ENCODE peak calls at places on chromosome 22, in eight cellular contexts. One of them, this sample, is unnamed.

GRCh38 chr22:46762238-46763050 is at the start of gene TBC1D22A:
- ATAC-seq in activated B cell treated with CpG ODN at 0.5 μM for 24 hours: peak
- ATAC-seq in lung: peak
- ATAC-seq in activated naive CD8-positive, alpha-beta T cell treated with anti-CD3 and anti-CD28 coated beads, Interleukin-2, amount 50 U/mL, for 24 hours: peak
- ATAC-seq in K562: peak
- ATAC-seq in stimulated activated naive CD8-positive, alpha-beta T cell treated with anti-CD3 and anti-CD28 coated beads, Interleukin-15, Interleukin-2, amounts not matched to agents 100 U/mL and 50 U/mL, for 24 hours: peak
- ATAC-seq in lower lobe of right lung: peak
- ATAC-seq in CD8-positive, alpha-beta T cell: peak
- ATAC-seq in this sample: peak

GRCh38 chr22:28029201-28029948 is 110.3 kb upstream of the PITPNB start:
- ATAC-seq in lung: peak
- ATAC-seq in activated naive CD8-positive, alpha-beta T cell treated with anti-CD3 and anti-CD28 coated beads, Interleukin-2, amount 50 U/mL, for 24 hours: peak
- ATAC-seq in activated B cell treated with CpG ODN at 0.5 μM for 24 hours: no peak
- ATAC-seq in CD8-positive, alpha-beta T cell: no peak
- ATAC-seq in K562: no peak
- ATAC-seq in stimulated activated naive CD8-positive, alpha-beta T cell treated with anti-CD3 and anti-CD28 coated beads, Interleukin-15, Interleukin-2, amounts not matched to agents 100 U/mL and 50 U/mL, for 24 hours: no peak
- ATAC-seq in lower lobe of right lung: peak
- ATAC-seq in this sample: no peak

GRCh38 chr22:48268771-48269552 is 1506.5 kb downstream of the TBC1D22A start:
- ATAC-seq in activated naive CD8-positive, alpha-beta T cell treated with anti-CD3 and anti-CD28 coated beads, Interleukin-2, amount 50 U/mL, for 24 hours: no peak
- ATAC-seq in lower lobe of right lung: peak
- ATAC-seq in stimulated activated naive CD8-positive, alpha-beta T cell treated with anti-CD3 and anti-CD28 coated beads, Interleukin-15, Interleukin-2, amounts not matched to agents 100 U/mL and 50 U/mL, for 24 hours: no peak
- ATAC-seq in activated B cell treated with CpG ODN at 0.5 μM for 24 hours: no peak
- ATAC-seq in K562: no peak
- ATAC-seq in CD8-positive, alpha-beta T cell: no peak
- ATAC-seq in lung: peak
- ATAC-seq in this sample: no peak

GRCh38 chr22:37454857-37455686 is 27.8 kb upstream of the ELFN2 start:
- ATAC-seq in K562: peak
- ATAC-seq in activated B cell treated with CpG ODN at 0.5 μM for 24 hours: no peak
- ATAC-seq in activated naive CD8-positive, alpha-beta T cell treated with anti-CD3 and anti-CD28 coated beads, Interleukin-2, amount 50 U/mL, for 24 hours: no peak
- ATAC-seq in stimulated activated naive CD8-positive, alpha-beta T cell treated with anti-CD3 and anti-CD28 coated beads, Interleukin-15, Interleukin-2, amounts not matched to agents 100 U/mL and 50 U/mL, for 24 hours: no peak
- ATAC-seq in lung: peak
- ATAC-seq in CD8-positive, alpha-beta T cell: no peak
- ATAC-seq in lower lobe of right lung: peak
- ATAC-seq in this sample: no peak

GRCh38 chr22:23205330-23205729 is 25.0 kb downstream of the BCR start:
- ATAC-seq in CD8-positive, alpha-beta T cell: no peak
- ATAC-seq in lung: no peak
- ATAC-seq in K562: no peak
- ATAC-seq in lower lobe of right lung: no peak
- ATAC-seq in activated B cell treated with CpG ODN at 0.5 μM for 24 hours: no peak
- ATAC-seq in stimulated activated naive CD8-positive, alpha-beta T cell treated with anti-CD3 and anti-CD28 coated beads, Interleukin-15, Interleukin-2, amounts not matched to agents 100 U/mL and 50 U/mL, for 24 hours: no peak
- ATAC-seq in activated naive CD8-positive, alpha-beta T cell treated with anti-CD3 and anti-CD28 coated beads, Interleukin-2, amount 50 U/mL, for 24 hours: no peak
- ATAC-seq in this sample: no peak

GRCh38 chr22:29369460-29369859 is 18.9 kb downstream of the AP1B1 start:
- ATAC-seq in activated naive CD8-positive, alpha-beta T cell treated with anti-CD3 and anti-CD28 coated beads, Interleukin-2, amount 50 U/mL, for 24 hours: no peak
- ATAC-seq in CD8-positive, alpha-beta T cell: no peak
- ATAC-seq in lower lobe of right lung: peak
- ATAC-seq in activated B cell treated with CpG ODN at 0.5 μM for 24 hours: no peak
- ATAC-seq in stimulated activated naive CD8-positive, alpha-beta T cell treated with anti-CD3 and anti-CD28 coated beads, Interleukin-15, Interleukin-2, amounts not matched to agents 100 U/mL and 50 U/mL, for 24 hours: no peak
- ATAC-seq in lung: peak
- ATAC-seq in K562: peak
- ATAC-seq in this sample: no peak

GRCh38 chr22:45925811-45926351 is 51.1 kb downstream of the WNT7B start:
- ATAC-seq in CD8-positive, alpha-beta T cell: no peak
- ATAC-seq in activated B cell treated with CpG ODN at 0.5 μM for 24 hours: no peak
- ATAC-seq in K562: no peak
- ATAC-seq in stimulated activated naive CD8-positive, alpha-beta T cell treated with anti-CD3 and anti-CD28 coated beads, Interleukin-15, Interleukin-2, amounts not matched to agents 100 U/mL and 50 U/mL, for 24 hours: no peak
- ATAC-seq in activated naive CD8-positive, alpha-beta T cell treated with anti-CD3 and anti-CD28 coated beads, Interleukin-2, amount 50 U/mL, for 24 hours: no peak
- ATAC-seq in lower lobe of right lung: no peak
- ATAC-seq in lung: no peak
- ATAC-seq in this sample: no peak

GRCh38 chr22:20080776-20081654 is 974 bp downstream of the DGCR8 start:
- ATAC-seq in activated naive CD8-positive, alpha-beta T cell treated with anti-CD3 and anti-CD28 coated beads, Interleukin-2, amount 50 U/mL, for 24 hours: no peak
- ATAC-seq in K562: peak
- ATAC-seq in CD8-positive, alpha-beta T cell: peak
- ATAC-seq in lower lobe of right lung: peak
- ATAC-seq in stimulated activated naive CD8-positive, alpha-beta T cell treated with anti-CD3 and anti-CD28 coated beads, Interleukin-15, Interleukin-2, amounts not matched to agents 100 U/mL and 50 U/mL, for 24 hours: no peak
- ATAC-seq in lung: peak
- ATAC-seq in activated B cell treated with CpG ODN at 0.5 μM for 24 hours: no peak
- ATAC-seq in this sample: no peak

GRCh38 chr22:46728470-46728869 is 9.6 kb downstream of the CERK start:
- ATAC-seq in activated naive CD8-positive, alpha-beta T cell treated with anti-CD3 and anti-CD28 coated beads, Interleukin-2, amount 50 U/mL, for 24 hours: no peak
- ATAC-seq in stimulated activated naive CD8-positive, alpha-beta T cell treated with anti-CD3 and anti-CD28 coated beads, Interleukin-15, Interleukin-2, amounts not matched to agents 100 U/mL and 50 U/mL, for 24 hours: no peak
- ATAC-seq in lower lobe of right lung: no peak
- ATAC-seq in K562: no peak
- ATAC-seq in CD8-positive, alpha-beta T cell: no peak
- ATAC-seq in activated B cell treated with CpG ODN at 0.5 μM for 24 hours: no peak
- ATAC-seq in lung: no peak
- ATAC-seq in this sample: no peak

GRCh38 chr22:50305658-50306566 is 1.5 kb downstream of the PLXNB2 start:
- ATAC-seq in activated naive CD8-positive, alpha-beta T cell treated with anti-CD3 and anti-CD28 coated beads, Interleukin-2, amount 50 U/mL, for 24 hours: no peak
- ATAC-seq in lung: peak
- ATAC-seq in lower lobe of right lung: peak
- ATAC-seq in K562: no peak
- ATAC-seq in stimulated activated naive CD8-positive, alpha-beta T cell treated with anti-CD3 and anti-CD28 coated beads, Interleukin-15, Interleukin-2, amounts not matched to agents 100 U/mL and 50 U/mL, for 24 hours: no peak
- ATAC-seq in activated B cell treated with CpG ODN at 0.5 μM for 24 hours: peak
- ATAC-seq in CD8-positive, alpha-beta T cell: no peak
- ATAC-seq in this sample: peak

GRCh38 chr22:23204541-23205157 is 24.3 kb downstream of the BCR start:
- ATAC-seq in activated B cell treated with CpG ODN at 0.5 μM for 24 hours: no peak
- ATAC-seq in activated naive CD8-positive, alpha-beta T cell treated with anti-CD3 and anti-CD28 coated beads, Interleukin-2, amount 50 U/mL, for 24 hours: no peak
- ATAC-seq in lower lobe of right lung: peak
- ATAC-seq in lung: peak
- ATAC-seq in K562: no peak
- ATAC-seq in CD8-positive, alpha-beta T cell: no peak
- ATAC-seq in stimulated activated naive CD8-positive, alpha-beta T cell treated with anti-CD3 and anti-CD28 coated beads, Interleukin-15, Interleukin-2, amounts not matched to agents 100 U/mL and 50 U/mL, for 24 hours: no peak
- ATAC-seq in this sample: no peak

GRCh38 chr22:23705358-23705757 is 14.5 kb downstream of the RGL4 start:
- ATAC-seq in lower lobe of right lung: no peak
- ATAC-seq in activated naive CD8-positive, alpha-beta T cell treated with anti-CD3 and anti-CD28 coated beads, Interleukin-2, amount 50 U/mL, for 24 hours: peak
- ATAC-seq in CD8-positive, alpha-beta T cell: peak
- ATAC-seq in activated B cell treated with CpG ODN at 0.5 μM for 24 hours: no peak
- ATAC-seq in stimulated activated naive CD8-positive, alpha-beta T cell treated with anti-CD3 and anti-CD28 coated beads, Interleukin-15, Interleukin-2, amounts not matched to agents 100 U/mL and 50 U/mL, for 24 hours: peak
- ATAC-seq in K562: no peak
- ATAC-seq in lung: no peak
- ATAC-seq in this sample: no peak

GRCh38 chr22:42297778-42298177 is 27.3 kb upstream of the TCF20 start:
- ATAC-seq in lower lobe of right lung: no peak
- ATAC-seq in stimulated activated naive CD8-positive, alpha-beta T cell treated with anti-CD3 and anti-CD28 coated beads, Interleukin-15, Interleukin-2, amounts not matched to agents 100 U/mL and 50 U/mL, for 24 hours: no peak
- ATAC-seq in activated B cell treated with CpG ODN at 0.5 μM for 24 hours: no peak
- ATAC-seq in K562: no peak
- ATAC-seq in lung: no peak
- ATAC-seq in activated naive CD8-positive, alpha-beta T cell treated with anti-CD3 and anti-CD28 coated beads, Interleukin-2, amount 50 U/mL, for 24 hours: no peak
- ATAC-seq in CD8-positive, alpha-beta T cell: no peak
- ATAC-seq in this sample: no peak

GRCh38 chr22:47776329-47776728 is 1013.9 kb downstream of the TBC1D22A start:
- ATAC-seq in lung: no peak
- ATAC-seq in activated naive CD8-positive, alpha-beta T cell treated with anti-CD3 and anti-CD28 coated beads, Interleukin-2, amount 50 U/mL, for 24 hours: no peak
- ATAC-seq in lower lobe of right lung: no peak
- ATAC-seq in CD8-positive, alpha-beta T cell: no peak
- ATAC-seq in stimulated activated naive CD8-positive, alpha-beta T cell treated with anti-CD3 and anti-CD28 coated beads, Interleukin-15, Interleukin-2, amounts not matched to agents 100 U/mL and 50 U/mL, for 24 hours: no peak
- ATAC-seq in activated B cell treated with CpG ODN at 0.5 μM for 24 hours: no peak
- ATAC-seq in K562: peak
- ATAC-seq in this sample: no peak

GRCh38 chr22:46309526-46310085 is 12.9 kb downstream of the GTSE1 start:
- ATAC-seq in activated naive CD8-positive, alpha-beta T cell treated with anti-CD3 and anti-CD28 coated beads, Interleukin-2, amount 50 U/mL, for 24 hours: no peak
- ATAC-seq in CD8-positive, alpha-beta T cell: no peak
- ATAC-seq in activated B cell treated with CpG ODN at 0.5 μM for 24 hours: no peak
- ATAC-seq in lung: no peak
- ATAC-seq in stimulated activated naive CD8-positive, alpha-beta T cell treated with anti-CD3 and anti-CD28 coated beads, Interleukin-15, Interleukin-2, amounts not matched to agents 100 U/mL and 50 U/mL, for 24 hours: no peak
- ATAC-seq in K562: no peak
- ATAC-seq in lower lobe of right lung: no peak
- ATAC-seq in this sample: no peak

GRCh38 chr22:36470994-36471331 is 10.5 kb downstream of the TXN2 start:
- ATAC-seq in K562: peak
- ATAC-seq in CD8-positive, alpha-beta T cell: no peak
- ATAC-seq in activated naive CD8-positive, alpha-beta T cell treated with anti-CD3 and anti-CD28 coated beads, Interleukin-2, amount 50 U/mL, for 24 hours: no peak
- ATAC-seq in activated B cell treated with CpG ODN at 0.5 μM for 24 hours: no peak
- ATAC-seq in lower lobe of right lung: no peak
- ATAC-seq in stimulated activated naive CD8-positive, alpha-beta T cell treated with anti-CD3 and anti-CD28 coated beads, Interleukin-15, Interleukin-2, amounts not matched to agents 100 U/mL and 50 U/mL, for 24 hours: no peak
- ATAC-seq in lung: no peak
- ATAC-seq in this sample: no peak

GRCh38 chr22:35649636-35650250 is 1.5 kb downstream of the APOL6 start:
- ATAC-seq in activated B cell treated with CpG ODN at 0.5 μM for 24 hours: no peak
- ATAC-seq in stimulated activated naive CD8-positive, alpha-beta T cell treated with anti-CD3 and anti-CD28 coated beads, Interleukin-15, Interleukin-2, amounts not matched to agents 100 U/mL and 50 U/mL, for 24 hours: no peak
- ATAC-seq in activated naive CD8-positive, alpha-beta T cell treated with anti-CD3 and anti-CD28 coated beads, Interleukin-2, amount 50 U/mL, for 24 hours: no peak
- ATAC-seq in CD8-positive, alpha-beta T cell: no peak
- ATAC-seq in lower lobe of right lung: no peak
- ATAC-seq in lung: no peak
- ATAC-seq in K562: no peak
- ATAC-seq in this sample: no peak

GRCh38 chr22:41931701-41932269 is 5.2 kb upstream of the TNFRSF13C start:
- ATAC-seq in activated B cell treated with CpG ODN at 0.5 μM for 24 hours: peak
- ATAC-seq in K562: no peak
- ATAC-seq in stimulated activated naive CD8-positive, alpha-beta T cell treated with anti-CD3 and anti-CD28 coated beads, Interleukin-15, Interleukin-2, amounts not matched to agents 100 U/mL and 50 U/mL, for 24 hours: no peak
- ATAC-seq in CD8-positive, alpha-beta T cell: no peak
- ATAC-seq in lower lobe of right lung: no peak
- ATAC-seq in activated naive CD8-positive, alpha-beta T cell treated with anti-CD3 and anti-CD28 coated beads, Interleukin-2, amount 50 U/mL, for 24 hours: no peak
- ATAC-seq in lung: no peak
- ATAC-seq in this sample: peak